ENCODE peak calls at places on chromosomes 7 and 10, in four cellular contexts. R is H1, A is HepG2, O is GM12878. B is an unnamed sample. For H3K36me3, the result is how much of the 10 kb centered on the place peaks cover.

GRCh38 chr7:23184709-23185354 is 3.0 kb downstream of the NUP42 start:
- DNase-seq in O (peak), A (peak), R (no peak), B (no peak)

GRCh38 chr10:94274142-94274787 is 88.5 kb downstream of the NOC3L start:
- DNase-seq in R (no peak), A (no peak), O (no peak), B (no peak)

GRCh38 chr10:121310151-121310711 is 288.0 kb downstream of the FGFR2 start:
- DNase-seq in R (no peak), A (no peak), O (no peak), B (no peak)

GRCh38 chr10:127186846-127187245 is 9.5 kb downstream of the INSYN2A start:
- DNase-seq in O (no peak), R (no peak), A (no peak), B (no peak)

GRCh38 chr10:50637003-50637579 is 13.3 kb upstream of the SGMS1 start:
- DNase-seq in A (no peak), R (no peak), O (no peak), B (no peak)

GRCh38 chr10:77710759-77711682 is 73.4 kb upstream of the KCNMA1 start:
- DNase-seq in A (peak), R (peak), O (no peak), B (no peak)

GRCh38 chr7:19105546-19105945 is 11.9 kb downstream of the TWIST1 start:
- DNase-seq in O (no peak), R (no peak), A (no peak), B (no peak)

GRCh38 chr7:92366730-92367129 is 80.6 kb upstream of the GATAD1 start:
- DNase-seq in A (no peak), O (no peak), R (no peak), B (no peak)

GRCh38 chr10:103067951-103068350 is 125.1 kb downstream of the NT5C2 start:
- DNase-seq in R (no peak), A (no peak), O (no peak), B (no peak)

GRCh38 chr10:132961-133898 is 2.0 kb upstream of the ZMYND11 start:
- DNase-seq in R (no peak), O (no peak), A (peak), B (no peak)

GRCh38 chr10:24349379-24350110 is 140.6 kb downstream of the KIAA1217 start:
- DNase-seq in O (no peak), A (no peak), R (no peak), B (no peak)

DNA sequence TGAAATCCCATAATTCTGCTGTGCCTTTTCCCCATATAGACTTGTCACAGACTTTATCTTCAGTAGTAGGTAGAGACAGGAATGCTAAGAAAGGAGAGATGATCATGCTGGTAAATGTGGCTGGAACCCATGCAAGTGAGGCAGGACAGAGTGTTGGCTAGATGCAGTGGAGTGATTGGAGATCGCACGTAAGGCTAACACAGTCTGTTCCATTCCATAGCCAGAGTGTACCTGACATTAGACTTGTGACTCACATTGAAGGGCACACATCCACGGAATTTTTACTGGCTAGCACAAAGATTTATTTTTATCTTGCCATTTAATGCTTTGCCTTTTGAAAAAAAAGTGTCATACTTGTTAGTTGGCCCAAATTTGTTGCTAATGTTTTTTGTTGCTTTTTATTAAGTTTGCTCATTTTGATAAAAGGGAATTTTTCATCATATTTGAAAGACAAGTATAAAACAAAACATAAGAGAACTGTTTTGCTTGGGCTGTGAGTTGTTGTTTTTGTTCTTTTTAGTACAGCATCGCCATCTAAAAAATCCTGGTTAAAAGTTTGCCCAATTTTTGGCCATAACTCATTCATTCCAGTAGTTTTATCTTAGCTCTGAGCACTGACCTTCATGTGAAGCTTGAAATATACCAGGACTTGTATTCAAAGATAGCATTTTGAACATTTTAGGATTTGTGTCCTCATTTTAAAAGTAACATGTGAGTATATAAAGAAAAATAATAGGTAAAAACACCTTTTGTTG is 81.0 kb downstream of the CPED1 start:
- DNase-seq in O (no peak), A (no peak), R (no peak), B (no peak)
- H3K36me3 ChIP-seq in O (under half), A (under half), R (under half), B (under half)

DNA sequence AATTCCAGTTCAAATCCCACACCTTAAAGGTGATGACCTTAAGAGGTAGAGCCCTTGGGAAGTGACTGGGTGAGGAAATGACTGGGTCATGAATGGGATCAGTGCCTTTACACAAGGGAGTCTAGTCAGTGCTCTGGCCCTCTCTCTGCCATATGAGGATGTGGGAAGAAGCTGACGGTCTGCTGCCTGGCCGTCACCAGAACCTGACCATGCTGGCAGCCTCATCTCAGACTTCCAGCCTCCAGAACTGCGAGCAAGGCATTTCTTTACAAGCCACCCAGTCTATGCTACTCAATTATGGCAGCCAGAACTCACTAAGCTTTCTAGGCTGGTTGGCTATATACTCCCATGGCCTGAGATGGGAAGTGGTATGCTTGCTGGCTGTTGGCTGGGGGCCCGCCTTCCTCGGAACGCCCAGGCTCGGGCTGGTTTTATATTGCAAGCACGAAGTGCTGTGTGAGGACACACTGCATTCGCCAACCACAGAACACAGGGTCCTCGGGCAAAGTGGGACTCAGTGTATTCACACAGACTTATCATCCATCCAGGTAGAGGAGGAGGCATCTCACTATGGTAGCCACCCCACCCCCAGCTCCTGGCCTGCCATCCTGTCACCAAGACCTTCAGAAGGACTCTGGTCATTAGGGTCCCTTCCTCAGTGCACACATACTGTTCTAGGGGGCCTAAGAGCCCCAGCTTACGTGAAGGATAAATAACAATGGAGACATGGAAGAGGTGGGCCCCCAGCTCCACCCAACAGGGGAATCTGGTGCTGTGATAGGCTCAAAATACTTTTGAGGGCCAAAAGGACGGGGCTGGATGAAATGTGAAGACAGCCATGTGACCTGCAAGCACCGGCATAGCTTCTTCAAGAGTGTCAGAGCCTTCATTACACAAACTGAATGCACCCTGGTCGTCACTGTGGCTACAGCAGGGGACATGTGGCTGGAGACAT is 49.0 kb downstream of the ZRANB1 start:
- DNase-seq in A (no peak), R (no peak), O (no peak), B (no peak)
- TF ChIP-seq ZNF274 in A (no peak), R (no peak), O (no peak), B (no peak)

GRCh38 chr7:66326501-66327180 is 121.5 kb downstream of the TPST1 start:
- DNase-seq in O (no peak), A (no peak), R (no peak), B (no peak)

GRCh38 chr7:66331883-66332282 is 126.7 kb downstream of the TPST1 start:
- DNase-seq in O (no peak), R (no peak), A (no peak), B (no peak)

GRCh38 chr7:66333443-66333842 is 128.3 kb downstream of the TPST1 start:
- DNase-seq in R (no peak), O (no peak), A (no peak), B (no peak)

GRCh38 chr7:66335318-66335717 is 130.2 kb downstream of the TPST1 start:
- DNase-seq in O (no peak), R (no peak), A (no peak), B (no peak)

GRCh38 chr7:66330961-66331360 is 125.8 kb downstream of the TPST1 start:
- DNase-seq in R (no peak), O (no peak), A (no peak), B (no peak)
- TF ChIP-seq SUZ12 in R (no peak), O (no peak), A (no peak), B (no peak)

DNA sequence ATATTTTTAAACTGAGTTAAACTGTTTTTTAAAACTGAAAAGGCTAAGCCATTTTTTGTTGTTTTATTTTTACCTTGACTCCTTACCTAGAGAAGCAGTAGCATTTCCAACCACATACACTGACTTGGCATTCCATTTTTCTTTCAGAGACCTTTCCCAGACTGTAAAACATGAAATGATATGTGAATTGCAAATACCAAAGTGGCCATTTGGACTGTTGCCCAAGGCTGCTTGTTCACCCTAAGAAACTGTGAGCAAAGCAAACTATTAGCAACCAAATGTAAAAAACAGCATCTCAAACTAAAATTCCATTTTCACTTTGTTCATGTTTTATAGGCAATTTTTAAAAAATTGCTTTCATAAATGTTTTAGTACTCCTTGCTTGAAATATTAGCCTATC is 10.9 kb downstream of the UROS start:
- DNase-seq in A (no peak), R (no peak), O (no peak), B (no peak)
- H3K36me3 ChIP-seq in A (under half), R (under half), O (under half), B (half or more)

DNA sequence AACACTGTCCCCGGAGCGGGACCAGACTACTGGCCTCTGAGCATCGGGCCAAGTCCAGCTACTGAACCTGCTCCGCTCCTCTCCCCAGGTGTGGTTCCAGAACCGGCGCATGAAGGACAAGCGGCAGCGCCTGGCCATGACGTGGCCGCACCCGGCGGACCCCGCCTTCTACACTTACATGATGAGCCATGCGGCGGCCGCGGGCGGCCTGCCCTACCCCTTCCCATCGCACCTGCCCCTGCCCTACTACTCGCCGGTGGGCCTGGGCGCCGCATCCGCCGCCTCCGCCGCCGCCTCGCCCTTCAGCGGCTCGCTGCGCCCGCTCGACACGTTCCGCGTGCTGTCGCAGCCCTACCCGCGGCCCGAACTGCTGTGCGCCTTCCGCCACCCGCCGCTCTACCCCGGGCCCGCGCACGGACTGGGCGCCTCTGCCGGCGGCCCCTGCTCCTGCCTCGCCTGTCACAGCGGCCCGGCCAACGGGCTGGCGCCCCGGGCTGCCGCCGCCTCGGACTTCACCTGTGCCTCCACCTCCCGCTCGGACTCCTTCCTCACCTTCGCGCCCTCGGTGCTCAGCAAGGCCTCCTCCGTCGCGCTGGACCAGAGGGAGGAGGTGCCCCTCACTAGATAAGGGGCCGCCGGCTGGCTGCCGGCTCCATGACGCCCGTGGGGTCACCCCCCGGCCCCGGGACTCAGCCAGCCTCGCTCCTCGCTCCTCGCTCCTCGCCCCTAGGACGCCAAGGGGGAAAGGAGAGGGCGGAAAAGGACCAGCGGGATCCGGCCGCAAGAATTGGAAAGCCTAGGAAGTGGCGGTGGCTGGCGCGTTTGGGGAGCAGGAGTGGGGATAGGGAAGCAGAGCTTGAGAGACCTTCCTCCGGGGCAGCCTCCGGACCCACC is 3.4 kb downstream of the EVX1 start:
- DNase-seq in O (no peak), R (peak), A (no peak), B (no peak)
- TF ChIP-seq ZNF274 in O (no peak), R (no peak), A (no peak), B (no peak)

DNA sequence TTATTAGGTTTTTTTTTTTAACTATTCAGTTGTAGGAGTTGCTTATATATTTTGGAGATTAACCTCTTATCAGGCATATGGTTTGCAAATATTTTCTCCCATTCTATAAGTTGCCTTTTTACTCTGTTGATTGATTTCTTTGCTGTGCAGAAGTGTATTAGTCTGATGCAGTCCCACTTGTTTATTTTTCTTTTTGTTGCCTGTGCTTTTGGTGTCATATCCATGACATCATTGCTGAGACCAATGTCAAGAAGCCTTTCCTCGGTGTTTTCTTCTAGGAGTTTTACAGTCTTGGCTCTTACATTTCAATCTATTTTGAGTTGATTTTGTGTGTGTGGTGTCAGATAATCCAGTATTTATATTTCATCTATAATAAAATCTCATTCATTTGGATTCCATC is 155.4 kb downstream of the LRMDA start:
- DNase-seq in O (no peak), R (no peak), A (no peak), B (no peak)
- TF ChIP-seq SUZ12 in O (no peak), R (no peak), A (no peak), B (no peak)

GRCh38 chr7:139592801-139593461 is 69.4 kb downstream of the CLEC2L start:
- DNase-seq in R (no peak), O (no peak), A (no peak), B (no peak)

GRCh38 chr7:139594911-139595476 is 71.5 kb downstream of the CLEC2L start:
- DNase-seq in R (no peak), A (no peak), O (no peak), B (no peak)

GRCh38 chr7:139589474-139589873 is 66.0 kb downstream of the CLEC2L start:
- DNase-seq in O (no peak), R (no peak), A (no peak), B (no peak)

GRCh38 chr7:139588632-139589031 is 65.1 kb downstream of the CLEC2L start:
- DNase-seq in O (no peak), A (no peak), R (peak), B (no peak)

GRCh38 chr7:139591550-139592195 is 68.2 kb downstream of the CLEC2L start:
- DNase-seq in R (no peak), O (no peak), A (no peak), B (no peak)
- H3K36me3 ChIP-seq in R (under half), O (under half), A (half or more), B (under half)

GRCh38 chr10:131961777-131962450 is 19.8 kb downstream of the BNIP3 start:
- DNase-seq in R (no peak), A (no peak), O (no peak), B (no peak)
- TF ChIP-seq ZNF274 in R (no peak), A (no peak), O (no peak), B (no peak)

DNA sequence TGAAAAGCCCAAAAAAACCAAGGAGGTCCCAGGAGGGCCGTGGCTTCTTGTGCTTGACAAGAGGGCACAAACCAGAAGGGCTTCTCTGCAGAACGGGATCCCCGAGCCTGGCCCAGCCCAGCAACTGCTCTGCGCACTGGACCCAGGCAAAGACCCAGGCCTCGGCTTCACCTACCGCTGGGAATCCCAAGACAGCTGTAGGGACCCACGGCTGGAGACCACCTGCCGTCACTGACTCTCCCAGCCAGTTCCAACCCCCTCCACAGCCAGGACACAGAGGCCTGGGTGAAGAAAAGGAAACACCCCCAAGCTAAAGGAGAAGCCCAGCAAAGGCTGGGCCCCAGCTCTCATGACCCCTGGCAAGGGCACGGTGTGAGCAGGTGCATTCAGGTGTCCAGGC is 24.3 kb downstream of the PDGFA start:
- DNase-seq in A (no peak), R (no peak), O (no peak), B (no peak)
- TF ChIP-seq SUZ12 in A (no peak), R (no peak), O (no peak), B (no peak)

GRCh38 chr7:128398016-128398840 is 11.6 kb downstream of the IMPDH1 start:
- DNase-seq in O (no peak), R (peak), A (no peak), B (no peak)

GRCh38 chr7:128393526-128394330 is 16.1 kb downstream of the IMPDH1 start:
- DNase-seq in A (no peak), O (no peak), R (no peak), B (no peak)

GRCh38 chr7:128394904-128395496 is 14.8 kb downstream of the IMPDH1 start:
- DNase-seq in O (no peak), R (no peak), A (no peak), B (no peak)

GRCh38 chr7:128396357-128396756 is 13.4 kb downstream of the IMPDH1 start:
- DNase-seq in R (no peak), A (no peak), O (no peak), B (no peak)

GRCh38 chr7:128395748-128396147 is 14.0 kb downstream of the IMPDH1 start:
- DNase-seq in A (no peak), O (no peak), R (no peak), B (no peak)
- H3K36me3 ChIP-seq in A (under half), O (under half), R (under half), B (half or more)